ENCODE peak calls at places on chromosomes 7 and 10, in four cellular contexts. E, S, A and G are unnamed samples. For H3K36me3, the result is how much of the 10 kb centered on the place peaks cover.

GRCh38 chr10:27474741-27475140 is 29.4 kb upstream of the RAB18 start:
- DNase-seq in E (no peak), S (no peak), A (no peak), G (peak)

GRCh38 chr7:132317856-132318255 is 258.4 kb downstream of the PLXNA4 start:
- DNase-seq in E (no peak), S (no peak), A (no peak), G (no peak)

GRCh38 chr7:136911362-136911761 is 42.9 kb downstream of the CHRM2 start:
- DNase-seq in E (no peak), S (no peak), A (peak), G (peak)

GRCh38 chr10:80411267-80411668 is 2.9 kb downstream of the PRXL2A start:
- DNase-seq in E (peak), S (peak), A (no peak), G (no peak)

GRCh38 chr10:88389456-88389855 is 193.7 kb downstream of the RNLS start:
- DNase-seq in E (peak), S (no peak), A (no peak), G (peak)

GRCh38 chr7:137882261-137882668 is 35.5 kb upstream of the DGKI start:
- DNase-seq in E (no peak), S (peak), A (peak), G (peak)

GRCh38 chr10:1526427-1527055 is 210.8 kb downstream of the ADARB2 start:
- DNase-seq in E (no peak), S (no peak), A (no peak), G (no peak)

GRCh38 chr7:140646931-140647647 is 6.5 kb upstream of the DENND2A start:
- DNase-seq in E (peak), S (peak), A (no peak), G (peak)

GRCh38 chr7:2309889-2310331 is 4.3 kb downstream of the SNX8 start:
- DNase-seq in E (peak), S (no peak), A (peak), G (no peak)

GRCh38 chr10:13767721-13768178 is 181.0 kb downstream of the PRPF18 start:
- DNase-seq in E (no peak), S (no peak), A (no peak), G (no peak)

GRCh38 chr10:13769926-13770325 is 183.2 kb downstream of the PRPF18 start:
- DNase-seq in E (no peak), S (no peak), A (peak), G (peak)

GRCh38 chr10:13770760-13771493 is 184.2 kb downstream of the PRPF18 start:
- DNase-seq in E (no peak), S (no peak), A (no peak), G (no peak)

GRCh38 chr10:13761490-13762091 is 174.8 kb downstream of the PRPF18 start:
- DNase-seq in E (no peak), S (no peak), A (no peak), G (no peak)

GRCh38 chr10:13765641-13766341 is 179.0 kb downstream of the PRPF18 start:
- DNase-seq in E (peak), S (no peak), A (no peak), G (no peak)
- H3K27ac ChIP-seq in E (peak), S (no peak), A (no peak), G (no peak)

DNA sequence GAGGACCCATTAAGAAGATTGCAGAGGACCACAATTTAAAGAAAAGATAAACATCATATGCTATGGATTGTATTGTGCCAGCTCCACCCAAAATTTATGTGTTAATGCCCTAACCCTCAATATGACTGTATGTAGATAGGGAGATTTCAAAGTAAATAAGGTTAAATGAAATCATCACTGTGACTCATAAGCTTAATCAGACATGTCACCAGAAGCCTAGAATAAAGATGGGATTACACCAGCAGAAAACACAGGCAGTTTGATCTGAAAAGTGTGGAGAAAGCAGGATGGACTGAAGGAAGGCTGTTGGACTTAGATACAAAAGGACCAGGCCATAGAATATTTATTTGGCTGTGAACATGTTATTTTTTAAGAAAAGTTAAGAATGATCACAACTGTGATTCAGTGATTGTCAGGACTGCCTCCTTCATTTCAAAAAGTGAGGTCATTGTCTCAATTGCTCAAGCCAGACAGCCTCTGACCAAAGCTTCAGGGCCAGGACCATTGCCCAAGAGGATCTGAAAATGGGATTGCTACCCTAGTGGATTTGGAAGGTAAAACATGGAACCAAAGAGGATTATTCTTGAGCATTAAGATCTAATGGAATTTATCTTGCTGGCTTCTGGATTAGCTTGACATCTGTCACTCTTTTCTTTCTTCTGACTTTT is 270.8 kb upstream of the POM121L12 start:
- DNase-seq in E (no peak), S (no peak), A (peak), G (no peak)
- TF ChIP-seq EZH2phosphoT487 in E (no peak), S (no peak), A (no peak), G (no peak)

GRCh38 chr7:1124164-1124563 is 35.8 kb downstream of the ZFAND2A start:
- DNase-seq in E (no peak), S (no peak), A (no peak), G (peak)

GRCh38 chr7:1127001-1127400 is 33.0 kb downstream of the ZFAND2A start:
- DNase-seq in E (no peak), S (peak), A (no peak), G (no peak)

GRCh38 chr7:1124816-1125602 is 35.0 kb downstream of the ZFAND2A start:
- DNase-seq in E (no peak), S (no peak), A (no peak), G (peak)

GRCh38 chr7:1123721-1124120 is 35.8 kb downstream of the GPER1 start:
- DNase-seq in E (peak), S (peak), A (no peak), G (peak)

GRCh38 chr7:1125603-1125969 is 34.4 kb downstream of the ZFAND2A start:
- DNase-seq in E (no peak), S (no peak), A (no peak), G (no peak)
- H3K36me3 ChIP-seq in E (under half), S (under half), A (under half), G (under half)

GRCh38 chr7:47495269-47495875 is 86.5 kb downstream of the TNS3 start:
- DNase-seq in E (no peak), S (no peak), A (no peak), G (no peak)
- H3K27ac ChIP-seq in E (peak), S (no peak), A (no peak), G (no peak)

DNA sequence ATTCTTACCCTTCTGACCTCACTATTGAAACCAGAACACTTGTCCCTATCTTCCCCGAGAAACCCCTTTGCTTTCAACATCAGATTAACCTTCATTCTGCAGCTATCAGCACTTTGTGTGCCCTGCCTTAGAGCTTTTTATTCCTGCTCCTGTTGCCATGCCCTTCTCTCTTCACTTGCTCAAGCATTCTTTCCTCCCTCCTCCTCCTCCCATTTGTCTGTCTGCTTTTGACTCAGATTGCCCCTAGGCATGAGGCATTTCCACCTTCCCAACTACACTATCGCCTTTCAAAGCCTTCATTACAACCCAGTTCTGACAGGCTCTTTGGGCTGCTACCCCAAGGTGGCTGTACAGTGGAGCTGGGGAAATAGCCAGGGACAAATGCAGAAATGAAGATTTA is 143.3 kb downstream of the SLC25A13 start:
- DNase-seq in E (no peak), S (no peak), A (peak), G (no peak)
- TF ChIP-seq EZH2phosphoT487 in E (no peak), S (no peak), A (no peak), G (no peak)

GRCh38 chr10:89744021-89744420 is 42.6 kb downstream of the KIF20B start:
- DNase-seq in E (no peak), S (no peak), A (peak), G (peak)
- H3K36me3 ChIP-seq in E (under half), S (under half), A (under half), G (under half)

GRCh38 chr10:99330675-99330924 is 1.4 kb downstream of the CNNM1 start:
- DNase-seq in E (no peak), S (no peak), A (no peak), G (no peak)

GRCh38 chr10:99329238-99329890 is at the start of gene CNNM1:
- DNase-seq in E (peak), S (peak), A (peak), G (peak)

GRCh38 chr10:99331207-99331803 is 2.1 kb downstream of the CNNM1 start:
- DNase-seq in E (peak), S (no peak), A (peak), G (peak)

GRCh38 chr10:99328579-99329237 is 448 bp upstream of the CNNM1 start:
- DNase-seq in E (no peak), S (no peak), A (peak), G (peak)

GRCh38 chr10:99329891-99330674 is 927 bp downstream of the CNNM1 start:
- DNase-seq in E (peak), S (peak), A (peak), G (peak)
- H3K27ac ChIP-seq in E (no peak), S (no peak), A (no peak), G (no peak)

DNA sequence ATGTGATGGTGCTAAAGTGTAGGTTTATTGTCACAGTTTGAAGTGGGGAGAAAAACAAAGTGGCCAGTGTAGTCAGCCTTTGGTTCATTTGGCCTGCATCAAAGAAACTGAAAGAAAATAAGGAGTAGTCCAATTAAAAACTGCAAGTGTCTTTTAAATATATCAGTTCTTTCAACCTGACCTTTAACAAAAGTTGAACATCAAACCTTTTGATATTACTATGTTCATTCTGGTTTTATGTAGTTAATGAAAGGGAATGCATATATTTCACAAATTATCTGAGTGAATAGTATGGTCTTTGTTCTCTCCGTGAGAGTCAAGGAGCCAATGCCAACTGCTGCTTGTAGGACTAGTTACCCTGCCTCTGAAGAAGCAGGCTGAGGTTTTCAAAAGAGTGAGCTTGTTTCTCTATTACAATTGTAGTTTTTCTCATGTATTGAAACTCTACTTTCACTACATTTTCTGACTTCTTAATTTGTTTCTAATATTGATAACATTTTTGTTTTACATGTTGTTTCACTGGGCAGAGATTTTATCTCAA is 1160.8 kb upstream of the LRRTM3 start:
- DNase-seq in E (no peak), S (no peak), A (no peak), G (no peak)
- TF ChIP-seq EZH2phosphoT487 in E (no peak), S (no peak), A (no peak), G (no peak)

DNA sequence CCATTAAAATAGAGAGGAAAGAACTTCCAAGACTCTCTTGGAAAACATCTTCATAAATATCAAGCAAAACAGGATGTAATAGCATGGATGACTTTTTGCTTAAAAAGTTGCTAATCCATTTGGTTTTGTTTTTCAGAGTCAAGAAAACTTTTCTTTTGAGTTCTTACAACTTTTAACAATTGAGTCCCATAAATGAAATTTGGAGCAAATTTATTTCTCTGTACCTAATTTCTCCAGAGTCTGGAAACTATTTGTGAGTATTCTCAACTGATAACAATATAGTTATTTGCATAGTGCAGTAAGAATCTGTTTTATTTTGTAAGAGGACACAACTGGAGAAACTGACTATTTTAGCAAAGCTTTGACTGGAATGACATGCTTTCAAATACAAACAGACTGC is 606.3 kb upstream of the IGFBP3 start:
- DNase-seq in E (no peak), S (no peak), A (no peak), G (no peak)
- H3K36me3 ChIP-seq in E (under half), S (under half), A (under half), G (under half)

GRCh38 chr10:94178475-94179251 is 184.1 kb downstream of the NOC3L start:
- DNase-seq in E (no peak), S (peak), A (no peak), G (no peak)

GRCh38 chr10:94186722-94187121 is 176.0 kb downstream of the NOC3L start:
- DNase-seq in E (no peak), S (peak), A (no peak), G (no peak)

GRCh38 chr10:94180576-94180975 is 182.2 kb downstream of the NOC3L start:
- DNase-seq in E (no peak), S (no peak), A (no peak), G (no peak)

DNA sequence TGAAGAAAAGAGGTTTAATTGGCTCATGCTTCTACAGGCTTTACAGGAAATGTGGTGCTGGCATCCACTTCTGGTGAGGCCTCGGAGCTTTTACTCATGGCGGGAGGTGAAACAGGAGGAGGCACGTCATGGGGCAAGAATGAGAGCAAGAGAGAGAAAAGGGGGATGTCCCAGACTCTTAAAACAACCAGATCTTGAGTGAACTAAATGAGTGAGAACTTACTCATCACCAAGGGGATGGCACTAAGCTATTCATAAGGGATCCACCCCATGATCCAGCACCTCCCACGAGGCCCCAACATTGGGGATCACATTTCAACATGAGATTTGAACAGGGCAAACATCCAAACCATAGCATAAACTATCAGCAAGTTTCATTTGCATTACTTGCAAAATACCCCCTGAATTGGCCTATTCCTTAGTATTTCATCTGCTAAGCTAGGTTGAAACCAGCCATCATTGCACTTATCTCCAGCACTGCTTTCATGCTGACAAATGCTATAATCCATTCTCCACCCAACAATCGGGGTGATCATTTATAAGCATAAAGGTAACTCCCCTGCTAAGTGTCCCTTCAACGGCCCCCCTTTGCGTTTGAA is 179.0 kb downstream of the NOC3L start:
- DNase-seq in E (no peak), S (no peak), A (peak), G (peak)
- H3K27ac ChIP-seq in E (no peak), S (no peak), A (peak), G (peak)